ENCODE peak calls at places on chromosomes 1 and 21, in five cellular contexts. Y is lower lobe of right lung; V is MM.1S; D is CD8-positive, alpha-beta memory T cell; C is heart left ventricle. O is an unnamed sample. For H3K4me1, the result is how much of the 10 kb centered on the place peaks cover.

GRCh38 chr1:154712166-154712838 is 104.3 kb upstream of the ADAR start:
- DNase-seq in Y (no peak), V (no peak), D (no peak), C (no peak), O (no peak)

GRCh38 chr21:36696640-36697472 is 2.1 kb upstream of the SIM2 start:
- DNase-seq in Y (no peak), V (no peak), D (no peak), C (no peak), O (no peak)

GRCh38 chr1:145887631-145888030 is 2.0 kb upstream of the ANKRD35 start:
- DNase-seq in Y (no peak), V (no peak), D (no peak), C (no peak), O (no peak)

GRCh38 chr1:227066999-227067398 is 126.9 kb downstream of the COQ8A start:
- DNase-seq in Y (no peak), V (no peak), D (no peak), C (no peak), O (no peak)

GRCh38 chr21:26100573-26100972 is 70.0 kb downstream of the APP start:
- DNase-seq in Y (no peak), V (no peak), D (no peak), C (no peak), O (no peak)

GRCh38 chr1:119968068-119968492 is 71.8 kb upstream of the ADAM30 start:
- DNase-seq in Y (peak), V (peak), D (peak), C (peak), O (peak)

GRCh38 chr1:6351480-6352137 is 42.0 kb downstream of the ACOT7 start:
- DNase-seq in Y (no peak), V (no peak), D (no peak), C (peak), O (no peak)

GRCh38 chr1:2300851-2301606 is 72.9 kb downstream of the SKI start:
- DNase-seq in Y (peak), V (peak), D (peak), C (peak), O (peak)

GRCh38 chr1:19665456-19666138 is 922 bp downstream of the HTR6 start:
- DNase-seq in Y (no peak), V (no peak), D (no peak), C (no peak), O (no peak)

GRCh38 chr1:109467301-109467777 is 993 bp downstream of the SYPL2 start:
- DNase-seq in Y (no peak), V (no peak), D (no peak), C (no peak), O (no peak)

GRCh38 chr1:201251411-201251810 is 31.9 kb upstream of the PKP1 start:
- DNase-seq in Y (no peak), V (no peak), D (no peak), C (no peak), O (no peak)

GRCh38 chr1:195415584-195415983 is 1192.7 kb downstream of the KCNT2 start:
- DNase-seq in Y (no peak), V (no peak), D (no peak), C (no peak), O (no peak)

GRCh38 chr1:203592156-203592555 is 34.5 kb upstream of the ATP2B4 start:
- DNase-seq in Y (no peak), V (no peak), D (no peak), C (no peak), O (no peak)

GRCh38 chr1:170729608-170730378 is 65.9 kb downstream of the PRRX1 start:
- DNase-seq in Y (no peak), V (no peak), D (no peak), C (no peak), O (no peak)

GRCh38 chr21:46071082-46071481 is 26.8 kb upstream of the COL6A2 start:
- DNase-seq in Y (peak), V (no peak), D (no peak), C (no peak), O (no peak)

GRCh38 chr1:84339503-84339902 is 38.0 kb downstream of the SAMD13 start:
- DNase-seq in Y (no peak), V (no peak), D (no peak), C (no peak), O (no peak)

GRCh38 chr1:199242601-199243000 is 603.8 kb downstream of the PTPRC start:
- DNase-seq in Y (no peak), V (no peak), D (no peak), C (no peak), O (no peak)

GRCh38 chr1:160108888-160109662 is 6.5 kb upstream of the ATP1A2 start:
- DNase-seq in Y (no peak), V (peak), D (no peak), C (no peak), O (no peak)

GRCh38 chr21:45157932-45158331 is 83.6 kb downstream of the ADARB1 start:
- DNase-seq in Y (no peak), V (no peak), D (no peak), C (no peak), O (no peak)

GRCh38 chr1:72282690-72283203 is 408 bp upstream of the NEGR1 start:
- DNase-seq in Y (peak), V (peak), D (peak), C (peak), O (no peak)

GRCh38 chr1:219179293-219179692 is 5.6 kb downstream of the LYPLAL1 start:
- DNase-seq in Y (no peak), V (no peak), D (no peak), C (no peak), O (no peak)

GRCh38 chr1:220363196-220363831 is 91.1 kb upstream of the RAB3GAP2 start:
- DNase-seq in Y (no peak), V (no peak), D (no peak), C (no peak), O (no peak)

GRCh38 chr1:234584926-234585325 is 25.1 kb downstream of the IRF2BP2 start:
- DNase-seq in Y (no peak), V (no peak), D (no peak), C (peak), O (no peak)

GRCh38 chr1:71667224-71667623 is 586.4 kb upstream of the ZRANB2 start:
- DNase-seq in Y (no peak), V (no peak), D (no peak), C (no peak), O (no peak)

GRCh38 chr1:241828576-241828975 is 19.4 kb upstream of the EXO1 start:
- DNase-seq in Y (no peak), V (no peak), D (no peak), C (no peak), O (no peak)

GRCh38 chr1:84936116-84936810 is 43.3 kb upstream of the LPAR3 start:
- DNase-seq in Y (no peak), V (peak), D (peak), C (no peak), O (peak)

GRCh38 chr1:206802401-206802800 is 30.1 kb upstream of the IL10 start:
- DNase-seq in Y (no peak), V (no peak), D (no peak), C (no peak), O (no peak)

GRCh38 chr1:223116950-223117349 is 26.1 kb downstream of the TLR5 start:
- DNase-seq in Y (no peak), V (no peak), D (no peak), C (no peak), O (no peak)

GRCh38 chr1:3272321-3273045 is 182.0 kb upstream of the ARHGEF16 start:
- DNase-seq in Y (no peak), V (no peak), D (no peak), C (no peak), O (no peak)

GRCh38 chr1:67764674-67765073 is 68.6 kb downstream of the GNG12 start:
- DNase-seq in Y (no peak), V (no peak), D (no peak), C (no peak), O (no peak)

GRCh38 chr21:45982256-45982757 is 737 bp downstream of the COL6A1 start:
- DNase-seq in Y (peak), V (no peak), D (no peak), C (peak), O (no peak)

GRCh38 chr1:70358921-70359564 is 4.5 kb upstream of the ANKRD13C start:
- DNase-seq in Y (no peak), V (peak), D (no peak), C (no peak), O (no peak)

GRCh38 chr1:181310560-181310959 is 172.8 kb upstream of the CACNA1E start:
- DNase-seq in Y (no peak), V (no peak), D (no peak), C (no peak), O (no peak)

GRCh38 chr1:27298632-27299384 is 23.2 kb upstream of the TMEM222 start:
- DNase-seq in Y (no peak), V (no peak), D (no peak), C (no peak), O (no peak)

GRCh38 chr21:46594276-46594675 is 10.6 kb downstream of the S100B start:
- DNase-seq in Y (no peak), V (no peak), D (no peak), C (no peak), O (no peak)

GRCh38 chr1:242651817-242652216 is 127.3 kb upstream of the PLD5 start:
- DNase-seq in Y (no peak), V (no peak), D (no peak), C (no peak), O (no peak)

GRCh38 chr1:226956942-226957713 is 17.0 kb downstream of the COQ8A start:
- DNase-seq in Y (no peak), V (no peak), D (no peak), C (no peak), O (no peak)

GRCh38 chr1:59672851-59673574 is 141.7 kb upstream of the HOOK1 start:
- DNase-seq in Y (peak), V (no peak), D (no peak), C (no peak), O (no peak)

GRCh38 chr1:188463919-188464318 is 1635.2 kb downstream of the PLA2G4A start:
- DNase-seq in Y (no peak), V (no peak), D (no peak), C (no peak), O (no peak)

GRCh38 chr1:5532811-5533210 is 459.4 kb downstream of the NPHP4 start:
- DNase-seq in Y (no peak), V (no peak), D (no peak), C (no peak), O (no peak)

GRCh38 chr21:34938079-34938764 is 110.9 kb downstream of the RUNX1 start:
- DNase-seq in Y (no peak), V (no peak), D (no peak), C (no peak), O (no peak)
- H3K4me1 ChIP-seq in Y (under half), V (under half), D (half or more), C (half or more), O (under half)

GRCh38 chr21:29300547-29301138 is 1.9 kb downstream of the BACH1 start:
- DNase-seq in Y (no peak), V (peak), D (no peak), C (no peak), O (no peak)

GRCh38 chr21:29301703-29302102 is 3.0 kb downstream of the BACH1 start:
- DNase-seq in Y (no peak), V (no peak), D (no peak), C (no peak), O (no peak)

GRCh38 chr21:29304577-29304976 is 5.9 kb downstream of the BACH1 start:
- DNase-seq in Y (no peak), V (no peak), D (no peak), C (no peak), O (no peak)

GRCh38 chr21:29303301-29303700 is 4.6 kb downstream of the BACH1 start:
- DNase-seq in Y (no peak), V (no peak), D (no peak), C (no peak), O (no peak)

DNA sequence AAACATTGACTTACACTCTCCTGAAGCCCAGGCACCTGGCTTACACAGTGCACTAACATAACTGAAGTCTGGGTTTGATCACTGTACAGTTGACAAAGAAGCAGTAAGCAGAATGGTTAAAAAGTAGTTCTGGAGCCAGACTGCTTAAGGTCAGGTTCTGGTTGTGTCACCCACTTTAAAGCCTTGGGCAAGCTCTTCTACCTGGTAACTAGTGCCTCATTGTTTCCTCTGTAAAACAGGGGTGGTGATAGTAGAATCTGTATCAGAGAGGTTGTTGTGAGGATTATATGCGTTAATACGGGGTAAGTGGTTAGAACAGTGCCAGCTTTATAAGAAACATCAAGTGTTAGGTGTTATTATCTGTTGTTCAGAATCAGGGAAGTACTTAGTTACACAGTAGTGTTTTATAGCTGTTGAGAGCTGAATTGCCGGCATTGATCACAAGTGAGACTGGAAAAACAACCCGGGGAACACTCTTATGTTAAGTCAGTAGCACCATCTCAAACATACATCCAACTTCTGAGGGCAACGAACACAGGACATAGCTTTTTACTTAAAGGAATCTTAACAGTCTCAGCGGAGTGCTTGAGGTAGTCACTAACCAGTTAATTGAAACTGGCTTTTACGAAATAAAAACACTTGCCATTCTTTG is 3.7 kb downstream of the BACH1 start:
- DNase-seq in Y (no peak), V (no peak), D (no peak), C (no peak), O (no peak)
- H3K4me3 ChIP-seq in Y (peak), V (no peak), D (no peak), C (peak), O (no peak)

DNA sequence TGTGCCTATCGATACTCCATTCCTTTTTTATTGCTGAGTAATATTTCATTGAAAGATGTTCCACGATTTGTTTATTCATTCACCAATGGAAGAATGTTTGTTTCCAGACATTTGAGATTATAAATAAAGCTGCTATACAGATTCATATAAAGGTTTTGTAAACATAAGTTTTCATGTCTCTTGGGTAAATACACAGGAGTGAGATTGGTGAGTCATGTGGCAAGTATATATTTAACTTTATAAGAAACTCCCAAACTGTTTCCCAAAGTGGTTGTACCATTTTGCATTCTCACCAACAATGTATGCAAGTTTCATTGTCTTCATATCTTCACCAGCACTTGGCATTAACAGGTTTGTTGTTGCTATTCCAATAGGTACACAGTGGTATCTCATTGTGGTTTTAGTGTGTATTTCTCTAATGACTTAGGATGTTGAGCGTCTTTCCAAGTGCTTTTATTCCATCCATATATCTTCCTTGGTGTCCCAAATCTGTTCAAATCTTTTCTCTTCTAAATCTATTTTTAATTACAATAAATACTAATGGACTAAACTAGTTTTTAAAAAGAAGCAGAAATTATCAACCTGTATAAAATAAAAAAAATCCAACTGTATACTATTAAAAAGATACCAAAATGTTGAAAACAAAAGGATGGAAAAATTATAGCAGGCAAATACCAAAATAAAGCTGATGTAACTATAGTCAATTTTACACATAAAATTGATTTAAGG is 6.6 kb downstream of the SLC9C2 start:
- DNase-seq in Y (no peak), V (no peak), D (no peak), C (no peak), O (no peak)
- H3K4me1 ChIP-seq in Y (under half), V (under half), D (under half), C (under half), O (under half)

GRCh38 chr21:42061195-42061865 is 9.8 kb upstream of the UMODL1 start:
- DNase-seq in Y (peak), V (peak), D (no peak), C (peak), O (no peak)

GRCh38 chr21:42063206-42063577 is 7.9 kb upstream of the UMODL1 start:
- DNase-seq in Y (peak), V (peak), D (no peak), C (no peak), O (no peak)

GRCh38 chr21:42060166-42060565 is 11.0 kb upstream of the UMODL1 start:
- DNase-seq in Y (no peak), V (no peak), D (no peak), C (no peak), O (no peak)

GRCh38 chr21:42062543-42063022 is 8.5 kb upstream of the UMODL1 start:
- DNase-seq in Y (peak), V (peak), D (peak), C (peak), O (peak)

GRCh38 chr21:42061866-42062542 is 9.1 kb upstream of the UMODL1 start:
- DNase-seq in Y (no peak), V (peak), D (peak), C (no peak), O (peak)
- H3K4me3 ChIP-seq in Y (no peak), V (peak), D (peak), C (no peak), O (peak)

GRCh38 chr1:158005249-158005648 is 11.8 kb downstream of the KIRREL1 start:
- DNase-seq in Y (no peak), V (no peak), D (no peak), C (no peak), O (no peak)
- H3K4me1 ChIP-seq in Y (half or more), V (under half), D (under half), C (half or more), O (under half)

GRCh38 chr1:44500181-44501021 is 95.3 kb downstream of the RNF220 start:
- DNase-seq in Y (no peak), V (no peak), D (no peak), C (peak), O (no peak)
- H3K4me3 ChIP-seq in Y (no peak), V (no peak), D (no peak), C (peak), O (no peak)

O was measured in effector memory CD4-positive, alpha-beta T cell.